ENCODE peak calls at places on chromosomes 13 and 19, in four cellular contexts. Z is mucosa of descending colon; R is activated CD8-positive, alpha-beta T cell treated with anti-CD3 and anti-CD28 coated beads for 36 hours; T is activated naive CD4-positive, alpha-beta T cell treated with anti-CD3 and anti-CD28 coated beads, Interleukin-2, amount 50 U/mL, for 72 hours. H is an unnamed sample.

GRCh38 chr19:46660008-46660517 is 919 bp downstream of the DACT3 start:
- ATAC-seq in Z (no peak), R (no peak), T (no peak), H (no peak)

GRCh38 chr13:45728759-45729158 is 26.6 kb downstream of the CBY2 start:
- ATAC-seq in Z (no peak), R (peak), T (no peak), H (no peak)

GRCh38 chr13:106695139-106695538 is 127.2 kb upstream of the ARGLU1 start:
- ATAC-seq in Z (no peak), R (no peak), T (no peak), H (no peak)

GRCh38 chr19:57111329-57111644 is 8.5 kb upstream of the USP29 start:
- ATAC-seq in Z (no peak), R (no peak), T (no peak), H (no peak)

GRCh38 chr19:49691243-49692101 is 556 bp downstream of the CPT1C start:
- ATAC-seq in Z (peak), R (peak), T (peak), H (peak)

GRCh38 chr19:28207244-28207643 is 1005.7 kb downstream of the UQCRFS1 start:
- ATAC-seq in Z (no peak), R (no peak), T (no peak), H (no peak)

GRCh38 chr19:40962460-40962961 is 28.6 kb upstream of the CYP2B6 start:
- ATAC-seq in Z (no peak), R (no peak), T (no peak), H (no peak)

GRCh38 chr13:112724788-112725345 is 35.0 kb downstream of the ATP11A start:
- ATAC-seq in Z (no peak), R (peak), T (no peak), H (no peak)

GRCh38 chr13:76677047-76677446 is 209.2 kb downstream of the KCTD12 start:
- ATAC-seq in Z (peak), R (no peak), T (no peak), H (no peak)

GRCh38 chr13:75319244-75319643 is 162.7 kb downstream of the TBC1D4 start:
- ATAC-seq in Z (no peak), R (no peak), T (peak), H (no peak)

GRCh38 chr13:66665991-66666390 is 564.1 kb downstream of the PCDH9 start:
- ATAC-seq in Z (no peak), R (no peak), T (no peak), H (no peak)

GRCh38 chr19:30029721-30030510 is 87.9 kb downstream of the URI1 start:
- ATAC-seq in Z (no peak), R (peak), T (peak), H (peak)

GRCh38 chr19:14339741-14340140 is 41.5 kb upstream of the ADGRE5 start:
- ATAC-seq in Z (no peak), R (no peak), T (no peak), H (no peak)

GRCh38 chr19:9995999-9996398 is 14.3 kb downstream of the COL5A3 start:
- ATAC-seq in Z (no peak), R (no peak), T (no peak), H (no peak)

GRCh38 chr19:50311723-50312635 is 17.2 kb downstream of the KCNC3 start:
- ATAC-seq in Z (peak), R (no peak), T (no peak), H (no peak)

GRCh38 chr19:7516878-7517277 is 975 bp downstream of the ZNF358 start:
- ATAC-seq in Z (no peak), R (no peak), T (no peak), H (no peak)

GRCh38 chr19:56314018-56314583 is 538 bp downstream of the ZSCAN5A start:
- ATAC-seq in Z (peak), R (no peak), T (peak), H (no peak)